ENCODE peak calls at places on chromosomes 11 and 22, in six cellular contexts. B is PC-3, R is hepatocyte, C is GM23248, W is MM.1S, T is HCT116. M is an unnamed sample. For H3K9me3, the result is how much of the 10 kb centered on the place peaks cover.

GRCh38 chr22:37880668-37881440 is 25.2 kb upstream of the MICALL1 start:
- DNase-seq in R (no peak), T (no peak), C (peak), W (no peak), B (peak), M (no peak)

GRCh38 chr11:76524919-76525318 is 80.1 kb downstream of the EMSY start:
- DNase-seq in W (no peak), T (peak), B (peak), C (peak), R (peak), M (no peak)

GRCh38 chr22:49006207-49007012 is 821.3 kb downstream of the BRD1 start:
- DNase-seq in B (no peak), C (no peak), R (peak), T (no peak), W (no peak), M (no peak)

GRCh38 chr22:46933526-46933925 is 171.1 kb downstream of the TBC1D22A start:
- DNase-seq in T (no peak), C (no peak), R (no peak), B (no peak), W (no peak), M (no peak)

GRCh38 chr22:20562607-20563463 is 55.4 kb downstream of the MED15 start:
- DNase-seq in C (no peak), R (no peak), T (no peak), B (no peak), W (no peak), M (no peak)

GRCh38 chr11:128288368-128288767 is 299.0 kb downstream of the ETS1 start:
- DNase-seq in W (no peak), B (peak), T (no peak), C (peak), R (no peak), M (no peak)

GRCh38 chr11:2990617-2991476 is 1.3 kb downstream of the NAP1L4 start:
- DNase-seq in W (peak), C (peak), B (peak), T (no peak), R (peak), M (peak)

GRCh38 chr22:37300551-37301017 is 18.3 kb downstream of the CYTH4 start:
- DNase-seq in R (no peak), C (no peak), T (no peak), B (no peak), W (no peak), M (no peak)

GRCh38 chr11:61555978-61556377 is 24.9 kb downstream of the SYT7 start:
- DNase-seq in B (no peak), T (no peak), C (no peak), R (no peak), W (no peak), M (no peak)

GRCh38 chr11:61555051-61555969 is 25.6 kb downstream of the SYT7 start:
- DNase-seq in B (peak), C (peak), T (no peak), R (peak), W (no peak), M (peak)

GRCh38 chr11:61556621-61557020 is 24.3 kb downstream of the SYT7 start:
- DNase-seq in R (no peak), C (no peak), B (no peak), W (no peak), T (no peak), M (no peak)

GRCh38 chr11:61564936-61565696 is 15.8 kb downstream of the SYT7 start:
- DNase-seq in R (no peak), T (no peak), W (no peak), C (no peak), B (no peak), M (no peak)

GRCh38 chr11:61560751-61561150 is 20.1 kb downstream of the SYT7 start:
- DNase-seq in B (no peak), C (no peak), W (no peak), T (no peak), R (no peak), M (no peak)
- TF ChIP-seq EZH2 in B (no peak), C (no peak), W (no peak), T (no peak), R (no peak), M (no peak)

DNA sequence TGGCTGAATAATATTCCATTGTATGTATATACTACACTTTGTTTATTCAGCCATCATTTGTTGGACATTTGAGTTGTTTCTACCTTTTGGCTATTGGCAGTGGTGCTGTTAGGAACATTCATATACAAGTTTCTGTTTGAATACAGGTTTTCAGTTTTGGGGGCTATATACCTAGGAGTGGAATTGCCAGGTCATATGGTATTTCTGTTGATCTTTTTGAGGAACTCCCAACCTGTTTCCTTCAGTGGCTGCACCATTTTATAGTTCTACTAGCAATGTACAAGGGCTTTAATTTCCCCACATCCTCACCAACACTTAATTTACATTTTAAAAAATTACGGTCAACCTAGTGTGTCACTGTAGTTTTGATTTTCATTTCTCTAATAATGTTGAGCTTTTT is 54.6 kb downstream of the HSD17B12 start:
- DNase-seq in B (no peak), C (no peak), R (no peak), W (no peak), T (no peak), M (no peak)
- H3K9me3 ChIP-seq in B (under half), C (under half), R (under half), W (under half), T (under half), M (under half)

DNA sequence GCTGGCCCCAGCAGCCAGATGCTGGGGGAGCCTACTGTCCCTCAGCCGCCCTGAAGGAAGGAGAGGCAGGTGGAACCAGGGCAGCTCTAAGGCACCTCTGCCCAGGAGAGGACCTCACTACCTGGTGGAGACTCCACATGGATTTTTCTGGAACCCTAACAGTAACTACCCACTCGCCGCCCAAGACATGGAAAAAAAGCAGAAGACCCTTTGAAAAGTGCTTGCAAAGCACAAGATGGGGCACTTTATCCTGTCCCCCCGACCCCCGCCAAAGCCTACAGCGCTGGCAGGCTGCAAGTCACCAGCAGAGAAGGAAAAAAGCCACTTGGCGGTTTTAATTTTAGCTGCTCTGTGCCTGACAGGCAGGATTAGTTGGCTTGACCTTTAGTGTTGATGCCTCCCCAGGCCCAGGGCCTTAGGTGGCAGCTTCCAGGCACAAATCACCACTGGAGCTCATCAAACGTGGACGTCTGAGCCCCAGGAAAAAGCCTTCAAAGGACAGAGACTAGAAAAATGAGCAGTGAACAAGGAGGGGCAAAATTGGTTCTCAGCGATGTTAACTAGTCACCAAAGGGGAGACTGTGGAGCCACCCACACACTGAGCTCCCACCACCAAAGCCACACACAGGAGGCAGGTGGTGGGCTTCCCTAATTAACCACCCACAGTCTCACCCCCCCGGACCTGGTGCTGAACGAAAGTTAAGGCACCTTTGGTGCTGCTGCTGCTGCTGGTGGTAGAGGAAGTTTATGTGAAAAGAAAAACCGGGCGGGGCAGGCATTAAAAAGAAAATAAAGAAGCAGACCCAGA is 4.2 kb upstream of the PYGM start:
- DNase-seq in T (no peak), C (no peak), R (no peak), B (no peak), W (no peak), M (peak)
- TF ChIP-seq EZH2phosphoT487 in T (no peak), C (no peak), R (no peak), B (no peak), W (no peak), M (no peak)

GRCh38 chr11:31801298-31801702 is 9.8 kb downstream of the PAX6 start:
- DNase-seq in C (no peak), R (no peak), B (no peak), T (no peak), W (no peak), M (peak)
- TF ChIP-seq EZH2 in C (no peak), R (no peak), B (no peak), T (no peak), W (no peak), M (no peak)

GRCh38 chr11:88418508-88418907 is 81.0 kb upstream of the CTSC start:
- DNase-seq in C (no peak), T (no peak), W (no peak), R (no peak), B (peak), M (no peak)
- H3K9me3 ChIP-seq in C (under half), T (under half), W (under half), R (under half), B (under half), M (under half)

GRCh38 chr11:35103366-35104194 is 35.4 kb upstream of the CD44 start:
- DNase-seq in W (no peak), T (no peak), B (no peak), R (no peak), C (no peak), M (no peak)

GRCh38 chr11:35107866-35108265 is 31.1 kb upstream of the CD44 start:
- DNase-seq in W (no peak), R (no peak), C (no peak), T (no peak), B (no peak), M (no peak)

GRCh38 chr11:35106595-35106994 is 32.4 kb upstream of the CD44 start:
- DNase-seq in W (peak), T (no peak), C (no peak), B (no peak), R (no peak), M (no peak)

GRCh38 chr11:35104655-35105054 is 34.3 kb upstream of the CD44 start:
- DNase-seq in B (no peak), W (no peak), C (no peak), T (no peak), R (no peak), M (no peak)

GRCh38 chr11:35105319-35106063 is 33.5 kb upstream of the CD44 start:
- DNase-seq in W (no peak), T (no peak), C (peak), R (no peak), B (no peak), M (no peak)
- TF ChIP-seq EZH2phosphoT487 in W (no peak), T (no peak), C (no peak), R (no peak), B (no peak), M (no peak)

M was measured in neural progenitor cell.